ENCODE peak calls at places on chromosomes 16 and 17, in ten cellular contexts. F is bronchial epithelial cell, J is uterus, Z is PC-9, O is tibial artery, Q is transverse colon, A is thoracic aorta, E is GM12864, D is GM06990, U is psoas muscle. L is an unnamed sample.

GRCh38 chr16:58105619-58106018 is 23.6 kb downstream of the CFAP20 start:
- DNase-seq in D (no peak), Q (no peak), A (no peak), J (no peak), F (no peak), U (no peak), Z (no peak), O (no peak), E (no peak), L (no peak)

GRCh38 chr17:64236827-64237403 is 26.1 kb downstream of the TEX2 start:
- DNase-seq in J (no peak), F (peak), O (no peak), Z (no peak), U (no peak), Q (no peak), A (no peak), D (no peak), E (no peak), L (peak)

GRCh38 chr16:89137666-89138512 is 33.7 kb upstream of the CDH15 start:
- DNase-seq in Z (no peak), F (no peak), E (no peak), A (no peak), J (no peak), U (no peak), Q (no peak), D (peak), O (no peak), L (no peak)

GRCh38 chr17:37856245-37856644 is 68.0 kb upstream of the TBC1D3K start:
- DNase-seq in Q (no peak), Z (no peak), U (no peak), O (no peak), D (no peak), J (no peak), A (no peak), E (no peak), F (no peak), L (no peak)

GRCh38 chr16:27258241-27258734 is 10.3 kb downstream of the NSMCE1 start:
- DNase-seq in O (no peak), J (no peak), E (no peak), Q (no peak), Z (peak), A (no peak), U (no peak), F (peak), D (no peak), L (no peak)

GRCh38 chr16:69131749-69132423 is 502 bp downstream of the CHTF8 start:
- DNase-seq in F (peak), Q (peak), D (peak), U (peak), Z (peak), J (peak), A (peak), E (no peak), O (peak), L (peak)

GRCh38 chr17:7023576-7024401 is 939 bp downstream of the BCL6B start:
- DNase-seq in E (peak), U (peak), A (no peak), F (peak), Z (peak), Q (peak), J (peak), D (peak), O (peak), L (peak)

GRCh38 chr17:68868708-68869107 is 86.5 kb downstream of the ABCA8 start:
- DNase-seq in U (no peak), Q (no peak), J (no peak), A (no peak), F (no peak), O (no peak), E (no peak), D (no peak), Z (no peak), L (peak)

GRCh38 chr16:10136916-10137315 is 45.3 kb downstream of the GRIN2A start:
- DNase-seq in D (no peak), Z (no peak), O (no peak), U (no peak), Q (no peak), F (no peak), J (no peak), A (no peak), E (no peak), L (no peak)

GRCh38 chr16:49952386-49952785 is 72.6 kb upstream of the CNEP1R1 start:
- DNase-seq in F (peak), D (no peak), A (no peak), U (no peak), Z (no peak), O (no peak), J (no peak), E (no peak), Q (no peak), L (no peak)

GRCh38 chr17:80477647-80478478 is 1.5 kb upstream of the NPTX1 start:
- DNase-seq in A (no peak), Z (no peak), E (no peak), U (no peak), F (no peak), Q (peak), O (no peak), J (peak), D (no peak), L (peak)

GRCh38 chr17:41484920-41485904 is 4.3 kb upstream of the KRT35 start:
- DNase-seq in Q (no peak), U (no peak), D (no peak), E (no peak), O (no peak), F (no peak), J (no peak), A (no peak), Z (no peak), L (no peak)

GRCh38 chr16:68902376-68903345 is 59.3 kb downstream of the TANGO6 start:
- DNase-seq in A (no peak), U (no peak), E (no peak), D (peak), F (peak), J (no peak), Q (peak), Z (peak), O (no peak), L (no peak)

GRCh38 chr16:86494039-86494564 is 16.2 kb upstream of the FOXF1 start:
- DNase-seq in Q (no peak), F (no peak), U (no peak), E (no peak), A (no peak), D (no peak), Z (no peak), J (no peak), O (no peak), L (no peak)

GRCh38 chr17:57553991-57554825 is 190.9 kb downstream of the CCDC182 start:
- DNase-seq in Q (peak), D (no peak), A (no peak), O (no peak), Z (peak), F (no peak), E (no peak), U (no peak), J (no peak), L (no peak)

GRCh38 chr17:47978324-47978723 is 7.4 kb downstream of the CDK5RAP3 start:
- DNase-seq in U (peak), O (no peak), J (peak), Z (no peak), Q (peak), A (no peak), E (no peak), D (no peak), F (peak), L (peak)

GRCh38 chr16:88804552-88805339 is 1.2 kb downstream of the CDT1 start:
- DNase-seq in Z (no peak), Q (no peak), J (no peak), U (no peak), O (no peak), E (no peak), F (no peak), D (peak), A (no peak), L (no peak)

GRCh38 chr17:67467500-67468481 is 90.7 kb downstream of the PITPNC1 start:
- DNase-seq in Q (no peak), Z (no peak), F (no peak), J (no peak), E (no peak), A (no peak), O (no peak), U (no peak), D (no peak), L (peak)

GRCh38 chr17:37220609-37220953 is 155.2 kb upstream of the C17orf78 start:
- DNase-seq in D (no peak), F (peak), J (no peak), Q (peak), O (no peak), E (no peak), Z (no peak), A (no peak), U (no peak), L (peak)

GRCh38 chr16:28986492-28986891 is 1.6 kb downstream of the LAT start:
- DNase-seq in A (no peak), D (no peak), Q (no peak), O (no peak), Z (no peak), U (no peak), J (no peak), F (no peak), E (no peak), L (no peak)

GRCh38 chr17:75996665-75997590 is 3.7 kb upstream of the CDK3 start:
- DNase-seq in J (no peak), D (peak), E (no peak), Z (peak), A (no peak), Q (peak), U (no peak), O (peak), F (peak), L (peak)

GRCh38 chr17:49076575-49077384 is 55.8 kb upstream of the B4GALNT2 start:
- DNase-seq in A (no peak), U (no peak), O (no peak), E (no peak), D (no peak), Z (peak), Q (no peak), F (peak), J (no peak), L (peak)

GRCh38 chr17:81471804-81472456 is 40.7 kb downstream of the ACTG1 start:
- DNase-seq in D (no peak), F (no peak), Q (peak), J (peak), A (no peak), E (no peak), O (peak), U (peak), Z (no peak), L (peak)

GRCh38 chr16:25060920-25061319 is 45.8 kb upstream of the ARHGAP17 start:
- DNase-seq in F (no peak), Q (no peak), E (no peak), D (no peak), A (no peak), O (no peak), Z (no peak), U (no peak), J (no peak), L (no peak)

GRCh38 chr16:57007050-57007449 is 17.7 kb downstream of the NLRC5 start:
- DNase-seq in D (no peak), O (no peak), Q (no peak), A (no peak), J (no peak), Z (no peak), U (no peak), E (no peak), F (no peak), L (no peak)

DNA sequence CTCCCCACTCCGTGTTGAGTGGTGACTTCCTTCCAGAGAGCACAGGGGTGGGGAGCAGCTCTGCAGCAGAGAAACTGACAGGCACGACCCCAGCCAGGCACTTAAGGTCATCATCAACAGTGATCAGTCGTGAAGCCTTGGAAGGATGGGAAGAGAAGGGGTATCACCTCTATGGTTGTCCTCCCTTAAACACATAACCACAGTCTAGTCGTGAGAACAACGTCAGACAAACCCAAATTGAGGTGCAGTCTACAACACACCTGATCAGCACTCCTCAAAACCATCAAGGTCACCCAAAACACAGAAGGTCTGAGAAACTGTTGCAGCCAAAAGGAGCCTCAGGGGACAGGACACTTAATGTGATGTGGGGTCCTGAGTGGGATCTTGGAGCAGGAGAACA is 68.3 kb downstream of the MPRIP start:
- DNase-seq in E (no peak), Z (no peak), A (no peak), D (no peak), J (no peak), U (no peak), F (no peak), O (no peak), Q (no peak), L (no peak)
- H3K4me3 ChIP-seq in E (no peak), Z (no peak), A (no peak), D (no peak), J (no peak), U (no peak), F (no peak), O (no peak), Q (no peak), L (no peak)

DNA sequence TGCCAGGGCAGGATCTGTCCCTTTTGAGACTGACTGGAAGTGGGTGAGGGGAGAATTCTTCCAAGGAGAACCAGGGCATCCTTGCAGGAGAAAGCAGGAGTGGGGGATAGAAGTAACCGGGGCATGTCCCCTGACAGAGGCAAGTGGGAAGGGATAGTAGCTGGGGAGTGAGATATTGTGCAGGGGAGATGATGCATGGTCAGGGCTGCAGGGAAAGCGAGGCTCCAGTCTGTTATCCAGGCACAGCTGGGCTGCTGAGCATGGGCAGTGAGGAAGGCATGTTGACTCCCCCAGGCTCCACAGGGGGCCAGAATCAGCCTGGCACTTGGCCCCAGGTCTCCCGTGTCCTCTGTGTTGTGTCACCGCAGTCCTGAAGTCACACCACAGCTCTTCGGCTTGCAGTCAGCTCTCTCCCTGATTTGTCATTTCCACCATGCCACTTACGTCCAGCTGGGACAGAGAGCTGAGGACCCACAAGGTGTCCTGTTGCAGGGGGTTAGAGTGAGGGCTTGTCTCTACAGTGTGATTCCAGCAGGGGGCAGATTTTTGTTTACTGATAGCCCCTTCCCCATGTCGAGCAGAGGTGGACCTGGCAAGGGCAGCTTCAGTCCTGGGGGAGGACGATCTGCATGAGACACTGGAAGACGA is 40.9 kb downstream of the B9D1 start:
- DNase-seq in D (no peak), A (no peak), F (no peak), E (no peak), O (no peak), J (no peak), U (no peak), Q (no peak), Z (no peak), L (no peak)
- TF ChIP-seq CTCF in D (peak), A (no peak), F (no peak), E (peak), O (no peak), J (no peak), U (no peak), Q (no peak), Z (peak), L (peak)

DNA sequence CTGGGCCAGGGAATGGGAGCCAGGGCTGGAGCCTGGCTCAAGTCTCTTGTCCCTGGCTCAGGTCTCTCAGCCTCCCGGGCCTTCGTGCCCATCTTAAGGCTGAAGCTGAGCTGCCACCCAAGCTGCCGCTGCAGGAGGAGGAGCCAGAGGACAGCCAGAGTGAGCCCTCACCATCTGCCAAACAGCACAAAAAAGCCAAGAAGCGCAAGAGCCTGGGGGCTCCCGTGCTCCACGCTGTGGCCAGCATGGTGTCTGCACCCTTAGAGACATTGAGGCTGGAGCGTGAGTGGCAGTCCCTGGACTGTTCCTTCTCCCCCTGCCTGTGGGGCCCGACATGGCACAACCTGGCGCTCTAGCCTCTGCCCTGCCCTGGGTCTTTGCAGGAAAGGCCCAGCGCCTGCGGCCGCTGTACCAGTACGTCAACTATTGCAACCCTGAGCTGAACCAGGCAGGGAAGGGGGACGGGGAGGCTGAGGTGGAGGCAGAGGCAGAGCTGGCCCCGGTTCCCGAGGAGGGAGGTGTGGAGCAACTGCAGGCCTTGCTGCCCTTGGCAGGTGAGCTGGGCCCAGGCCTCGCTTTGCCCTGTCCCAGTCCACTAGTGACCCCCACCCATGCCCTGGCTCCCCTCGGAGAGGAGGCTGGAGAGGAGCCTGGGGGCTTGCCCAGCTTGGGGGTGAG is 1.3 kb downstream of the C16orf86 start:
- DNase-seq in D (peak), U (peak), Z (peak), F (peak), O (peak), A (peak), Q (peak), J (peak), E (peak), L (peak)
- H3K4me3 ChIP-seq in D (no peak), U (peak), Z (no peak), F (no peak), O (peak), A (peak), Q (peak), J (peak), E (no peak), L (peak)

GRCh38 chr16:80607204-80607603 is 66.4 kb downstream of the DYNLRB2 start:
- DNase-seq in E (no peak), O (no peak), Z (no peak), D (no peak), F (no peak), Q (no peak), A (no peak), U (no peak), J (no peak), L (no peak)

GRCh38 chr16:80604600-80605355 is 64.0 kb downstream of the DYNLRB2 start:
- DNase-seq in U (no peak), J (no peak), F (no peak), O (no peak), E (no peak), Q (no peak), D (no peak), A (no peak), Z (no peak), L (no peak)

GRCh38 chr16:80610489-80611156 is 69.8 kb downstream of the DYNLRB2 start:
- DNase-seq in D (no peak), O (no peak), U (no peak), Q (no peak), A (no peak), E (no peak), F (no peak), J (no peak), Z (no peak), L (peak)

GRCh38 chr16:80602894-80603293 is 62.1 kb downstream of the DYNLRB2 start:
- DNase-seq in F (no peak), U (no peak), E (no peak), Z (no peak), J (no peak), O (no peak), A (no peak), Q (no peak), D (no peak), L (peak)

GRCh38 chr16:80606221-80606766 is 65.5 kb downstream of the DYNLRB2 start:
- DNase-seq in D (no peak), O (no peak), U (no peak), E (no peak), Z (no peak), J (no peak), A (no peak), Q (no peak), F (no peak), L (no peak)
- TF ChIP-seq CTCF in D (no peak), O (no peak), U (no peak), E (no peak), Z (no peak), J (no peak), A (no peak), Q (no peak), F (no peak), L (no peak)

L was measured in foreskin fibroblast.